ENCODE peak calls at places on chromosomes 5 and 9, in eight cellular contexts. G is progenitor cell of endocrine pancreas; W is NCI-H1930; Y is mucosa of gallbladder; H is neural progenitor cell; I is HuH-7; C is effector CD4-positive, alpha-beta T cell; P is stimulated activated CD8-positive, alpha-beta memory T cell treated with anti-CD3 and anti-CD28 coated beads, Interleukin-15, amount 100 ng/mL, for 24 hours. U is an unnamed sample.

GRCh38 chr9:13932472-13933267 is 381.3 kb downstream of the NFIB start:
- DNase-seq in W (no peak), C (no peak), G (no peak), Y (no peak), P (no peak), H (no peak), I (no peak), U (no peak)

GRCh38 chr9:589723-590122 is 251.8 kb upstream of the DMRT1 start:
- DNase-seq in Y (no peak), G (no peak), C (no peak), P (no peak), H (no peak), W (no peak), I (no peak), U (no peak)

GRCh38 chr9:21812945-21813568 is 10.6 kb downstream of the MTAP start:
- DNase-seq in W (peak), P (peak), I (peak), C (peak), Y (peak), G (peak), H (peak), U (peak)

GRCh38 chr9:2234371-2234893 is 219.3 kb downstream of the SMARCA2 start:
- DNase-seq in G (no peak), I (no peak), H (no peak), P (no peak), Y (no peak), W (no peak), C (no peak), U (no peak)

GRCh38 chr5:108193021-108193795 is 188.7 kb downstream of the FBXL17 start:
- DNase-seq in C (no peak), I (no peak), Y (no peak), P (no peak), G (no peak), W (no peak), H (no peak), U (no peak)

GRCh38 chr9:38339087-38339486 is 53.4 kb upstream of the ALDH1B1 start:
- DNase-seq in C (no peak), P (no peak), W (no peak), G (no peak), Y (no peak), I (no peak), H (no peak), U (no peak)

GRCh38 chr9:86754581-86754980 is 192.7 kb downstream of the GAS1 start:
- DNase-seq in Y (no peak), G (no peak), H (no peak), I (no peak), P (no peak), W (no peak), C (no peak), U (no peak)

GRCh38 chr9:98502976-98503325 is 205.8 kb downstream of the GABBR2 start:
- DNase-seq in P (no peak), G (no peak), C (no peak), I (no peak), Y (no peak), W (no peak), H (no peak), U (no peak)

GRCh38 chr5:91162534-91163381 is 220.4 kb downstream of the ARRDC3 start:
- DNase-seq in Y (peak), I (peak), W (no peak), H (no peak), C (no peak), P (peak), G (no peak), U (peak)

GRCh38 chr5:143968071-143968878 is 156.3 kb downstream of the HMHB1 start:
- DNase-seq in I (peak), C (no peak), Y (no peak), W (no peak), G (no peak), H (peak), P (no peak), U (peak)

GRCh38 chr9:27194401-27195091 is 85.5 kb downstream of the TEK start:
- DNase-seq in Y (no peak), I (no peak), W (no peak), P (no peak), C (no peak), G (no peak), H (no peak), U (no peak)

GRCh38 chr9:130172858-130173461 is 756 bp downstream of the NCS1 start:
- DNase-seq in H (peak), Y (no peak), P (no peak), G (peak), I (peak), C (peak), W (no peak), U (no peak)

GRCh38 chr5:53991942-53992341 is 318.4 kb downstream of the ARL15 start:
- DNase-seq in P (no peak), C (no peak), W (no peak), G (no peak), Y (no peak), I (peak), H (no peak), U (peak)

GRCh38 chr9:13568446-13568845 is 289.0 kb upstream of the MPDZ start:
- DNase-seq in Y (no peak), G (no peak), P (no peak), C (no peak), I (no peak), H (no peak), W (no peak), U (no peak)

GRCh38 chr5:176837707-176838115 is 27.4 kb downstream of the UNC5A start:
- DNase-seq in P (peak), Y (peak), H (peak), C (peak), W (no peak), I (peak), G (peak), U (peak)

GRCh38 chr9:88313364-88314220 is 74.7 kb upstream of the SPIN1 start:
- DNase-seq in W (no peak), Y (no peak), H (no peak), G (no peak), C (no peak), I (no peak), P (no peak), U (no peak)

GRCh38 chr5:176736271-176736965 is 73.9 kb upstream of the UNC5A start:
- DNase-seq in P (no peak), W (no peak), Y (no peak), I (no peak), H (peak), C (no peak), G (no peak), U (no peak)

GRCh38 chr9:2857564-2858198 is 13.8 kb upstream of the PUM3 start:
- DNase-seq in P (peak), I (peak), W (peak), G (peak), C (peak), Y (peak), H (peak), U (peak)

GRCh38 chr5:55665065-55665464 is 47.1 kb downstream of the SLC38A9 start:
- DNase-seq in G (no peak), H (no peak), Y (no peak), I (no peak), P (no peak), W (no peak), C (no peak), U (no peak)

GRCh38 chr5:149654893-149655505 is 73.7 kb downstream of the ARHGEF37 start:
- DNase-seq in Y (no peak), C (no peak), P (no peak), G (no peak), W (no peak), H (no peak), I (no peak), U (no peak)

GRCh38 chr9:134698111-134698510 is 56.5 kb downstream of the COL5A1 start:
- DNase-seq in H (no peak), Y (no peak), I (no peak), C (no peak), P (no peak), W (no peak), G (no peak), U (no peak)

GRCh38 chr9:26954050-26954508 is 2.1 kb upstream of the IFT74 start:
- DNase-seq in P (no peak), H (no peak), Y (no peak), I (no peak), G (no peak), W (no peak), C (no peak), U (no peak)